ENCODE peak calls at places on chromosomes 2 and 18, in seven cellular contexts. L is dorsolateral prefrontal cortex, W is GM10248, T is left cardiac atrium, O is hepatic stellate cell, E is amygdala, P is GM12891. V is an unnamed sample.

GRCh38 chr2:11749646-11750349 is 3.4 kb downstream of the LPIN1 start:
- DNase-seq in T (no peak), O (no peak), W (peak; percentile 36), L (no peak), P (no peak), E (no peak), V (no peak)

GRCh38 chr2:56582570-56582969 is 398.8 kb downstream of the CCDC85A start:
- DNase-seq in T (no peak), P (no peak), E (no peak), O (no peak), L (no peak), W (no peak), V (no peak)

GRCh38 chr2:217049931-217050330 is 190.1 kb upstream of the TNP1 start:
- DNase-seq in E (no peak), L (no peak), O (no peak), P (no peak), T (no peak), W (no peak), V (no peak)

GRCh38 chr2:217223222-217223930 is 363.5 kb upstream of the TNP1 start:
- DNase-seq in L (no peak), P (no peak), T (peak; percentile 34), W (peak; percentile 62), O (peak; percentile 47), E (no peak), V (no peak)

GRCh38 chr2:25951071-25951547 is 31.2 kb downstream of the KIF3C start:
- DNase-seq in E (peak; percentile 36), T (peak; percentile 80), O (peak; percentile 77), W (peak; percentile 84), P (peak; percentile 69), L (peak; percentile 90), V (peak; percentile 86)

GRCh38 chr2:217824223-217824622 is 178.6 kb downstream of the TNS1 start:
- DNase-seq in O (no peak), P (no peak), T (no peak), L (no peak), W (no peak), E (no peak), V (no peak)

GRCh38 chr2:189673661-189674373 is 653 bp upstream of the ANKAR start:
- DNase-seq in E (no peak), L (no peak), P (no peak), O (no peak), W (no peak), T (no peak), V (no peak)

GRCh38 chr18:62030091-62030985 is 137.5 kb upstream of the RNF152 start:
- DNase-seq in T (no peak), W (no peak), L (no peak), E (no peak), P (no peak), O (no peak), V (no peak)

GRCh38 chr2:17232751-17233150 is 285.5 kb downstream of the RAD51AP2 start:
- DNase-seq in O (no peak), E (no peak), L (no peak), W (no peak), P (no peak), T (no peak), V (no peak)

GRCh38 chr18:48645427-48646002 is 106.7 kb downstream of the CTIF start:
- DNase-seq in O (no peak), T (no peak), L (no peak), P (no peak), E (no peak), W (no peak), V (no peak)

V was measured in T47D.